ENCODE peak calls at places on chromosomes 5 and 9, in ten cellular contexts. U is NCI-H2171; H is mammary epithelial cell; C is pancreas; J is right cardiac atrium; B is endothelial cell; A is A172; S is stimulated activated CD4-positive, alpha-beta T cell treated with anti-CD3 and anti-CD28 coated beads, Interleukin-1b, Interleukin-23, amount 100 ng/mL, for 4 hours; E is cardiac fibroblast; I is spleen. Z is an unnamed sample.

GRCh38 chr9:81183763-81184162 is 505.6 kb downstream of the TLE1 start:
- DNase-seq in H (no peak), J (no peak), I (no peak), E (peak; percentile 25), U (no peak), C (no peak), B (no peak), A (peak; percentile 80), S (no peak), Z (no peak)

GRCh38 chr9:89492586-89492985 is 5.3 kb downstream of the SEMA4D start:
- DNase-seq in I (no peak), B (no peak), H (no peak), U (no peak), C (no peak), A (no peak), J (peak; percentile 42), S (no peak), E (no peak), Z (no peak)

GRCh38 chr5:38543886-38544285 is 12.6 kb downstream of the LIFR start:
- DNase-seq in A (no peak), U (no peak), I (no peak), S (no peak), E (no peak), H (no peak), J (no peak), C (no peak), B (no peak), Z (no peak)

GRCh38 chr5:95644351-95645042 is 2.1 kb upstream of the RFESD start:
- DNase-seq in I (no peak), H (peak; percentile 56), B (peak; percentile 30), E (peak; percentile 72), J (no peak), S (peak; percentile 39), U (no peak), C (no peak), A (peak; percentile 63), Z (peak; percentile 55)

GRCh38 chr5:73122875-73123810 is 2.8 kb downstream of the TMEM171 start:
- DNase-seq in I (no peak), H (peak; percentile 68), A (peak; percentile 81), E (peak; percentile 84), U (no peak), S (no peak), C (no peak), B (no peak), J (peak; percentile 38), Z (no peak)

GRCh38 chr5:147507480-147508126 is 2.3 kb downstream of the DPYSL3 start:
- DNase-seq in I (no peak), C (no peak), U (no peak), B (no peak), H (peak; percentile 10), A (peak; percentile 66), J (no peak), E (peak; percentile 68), S (no peak), Z (no peak)

GRCh38 chr5:23303433-23303832 is 204.0 kb upstream of the PRDM9 start:
- DNase-seq in B (no peak), J (no peak), I (no peak), H (no peak), C (no peak), S (no peak), A (peak; percentile 8), E (no peak), U (no peak), Z (no peak)

GRCh38 chr9:114409103-114409780 is 21.5 kb upstream of the AKNA start:
- DNase-seq in S (no peak), I (no peak), E (no peak), A (peak; percentile 59), U (no peak), C (no peak), B (no peak), H (peak; percentile 45), J (no peak), Z (peak; percentile 54)

GRCh38 chr5:72433520-72433919 is 73.7 kb downstream of the ZNF366 start:
- DNase-seq in C (no peak), U (no peak), H (no peak), S (no peak), B (no peak), E (peak; percentile 33), J (no peak), I (no peak), A (no peak), Z (no peak)